ENCODE peak calls at places on chromosomes 1 and 21, in six cellular contexts. B is H1, H is body of pancreas, E is spleen, V is uterus, G is GM12891. J is an unnamed sample.

GRCh38 chr1:161145832-161146231 is 7.9 kb upstream of the UFC1 start:
- DNase-seq in E (peak), B (no peak), H (no peak), V (no peak), G (no peak), J (no peak)

GRCh38 chr1:25952851-25953401 is 44.9 kb downstream of the PAFAH2 start:
- DNase-seq in B (no peak), H (no peak), G (no peak), E (no peak), V (peak), J (no peak)

GRCh38 chr1:195019385-195019784 is 1588.9 kb downstream of the KCNT2 start:
- DNase-seq in B (no peak), G (no peak), V (no peak), E (no peak), H (no peak), J (no peak)

GRCh38 chr1:92411511-92411910 is 75.2 kb downstream of the GFI1 start:
- DNase-seq in V (no peak), G (no peak), H (no peak), B (no peak), E (no peak), J (peak)

GRCh38 chr1:112929979-112930378 is 26.0 kb downstream of the SLC16A1 start:
- DNase-seq in B (no peak), G (no peak), E (no peak), H (no peak), V (no peak), J (no peak)

GRCh38 chr1:31413405-31414005 is 492 bp downstream of the SERINC2 start:
- DNase-seq in B (no peak), G (no peak), V (peak), H (peak), E (peak), J (no peak)

GRCh38 chr1:24105368-24106160 is 6.4 kb downstream of the MYOM3 start:
- DNase-seq in H (no peak), B (no peak), E (peak), V (no peak), G (no peak), J (no peak)

GRCh38 chr1:155479205-155479604 is 83.4 kb downstream of the ASH1L start:
- DNase-seq in V (no peak), H (no peak), E (no peak), B (no peak), G (no peak), J (no peak)

GRCh38 chr1:60130703-60131102 is 57.1 kb upstream of the C1orf87 start:
- DNase-seq in G (no peak), E (no peak), V (no peak), H (no peak), B (no peak), J (no peak)

GRCh38 chr1:6030547-6031261 is 15.0 kb upstream of the KCNAB2 start:
- DNase-seq in E (no peak), B (no peak), V (no peak), G (no peak), H (no peak), J (no peak)

GRCh38 chr1:173328961-173329360 is 121.8 kb upstream of the TNFSF4 start:
- DNase-seq in V (no peak), G (no peak), H (no peak), E (no peak), B (no peak), J (no peak)

GRCh38 chr1:90925928-90926869 is 95.6 kb downstream of the ZNF644 start:
- DNase-seq in H (no peak), V (no peak), G (no peak), E (no peak), B (peak), J (no peak)

GRCh38 chr21:31295676-31296075 is 48.4 kb downstream of the TIAM1 start:
- DNase-seq in V (no peak), B (no peak), G (no peak), H (no peak), E (no peak), J (no peak)

GRCh38 chr21:15728046-15728445 is 1.7 kb upstream of the USP25 start:
- DNase-seq in B (no peak), G (no peak), E (no peak), H (no peak), V (no peak), J (no peak)

GRCh38 chr1:205689479-205689878 is 9.2 kb upstream of the SLC45A3 start:
- DNase-seq in B (no peak), E (peak), H (no peak), G (no peak), V (no peak), J (no peak)

GRCh38 chr1:174743654-174744561 is 255.8 kb upstream of the CACYBP start:
- DNase-seq in H (no peak), V (no peak), G (no peak), B (no peak), E (no peak), J (no peak)

GRCh38 chr1:29465755-29466154 is 229.4 kb downstream of the PTPRU start:
- DNase-seq in H (no peak), G (no peak), E (no peak), B (no peak), V (no peak), J (no peak)

GRCh38 chr1:210321552-210321951 is 7.2 kb upstream of the HHAT start:
- DNase-seq in E (no peak), G (no peak), H (no peak), V (no peak), B (no peak), J (no peak)

GRCh38 chr21:43361493-43362296 is 65.2 kb downstream of the SIK1 start:
- DNase-seq in B (no peak), E (peak), H (no peak), V (no peak), G (no peak), J (no peak)

GRCh38 chr1:74771913-74772515 is 39.1 kb downstream of the TYW3 start:
- DNase-seq in H (peak), E (no peak), G (no peak), V (no peak), B (no peak), J (peak)

GRCh38 chr21:44935533-44935927 is 4.3 kb upstream of the SLX9 start:
- DNase-seq in G (no peak), B (no peak), V (no peak), H (no peak), E (peak), J (no peak)

GRCh38 chr21:31731112-31731801 is 661 bp downstream of the SCAF4 start:
- DNase-seq in V (peak), G (peak), B (no peak), E (peak), H (peak), J (no peak)

GRCh38 chr1:155305881-155306391 is 2.7 kb upstream of the FDPS start:
- DNase-seq in H (peak), B (no peak), V (no peak), G (no peak), E (no peak), J (no peak)

GRCh38 chr1:86247553-86248279 is 91.1 kb upstream of the COL24A1 start:
- DNase-seq in G (no peak), E (no peak), B (no peak), V (no peak), H (no peak), J (no peak)

GRCh38 chr1:165355977-165356811 is at the start of gene LMX1A:
- DNase-seq in B (no peak), G (no peak), H (no peak), E (no peak), V (no peak), J (no peak)

GRCh38 chr1:192485692-192486436 is 89.7 kb upstream of the RGS1 start:
- DNase-seq in B (no peak), H (peak), G (no peak), E (no peak), V (peak), J (no peak)

GRCh38 chr1:193335797-193336428 is 149.5 kb upstream of the B3GALT2 start:
- DNase-seq in V (no peak), E (no peak), H (no peak), B (no peak), G (no peak), J (no peak)

GRCh38 chr1:230682274-230682673 is 31.6 kb downstream of the AGT start:
- DNase-seq in B (no peak), H (peak), E (no peak), V (no peak), G (no peak), J (no peak)

GRCh38 chr1:90730247-90731022 is 13.3 kb upstream of the BARHL2 start:
- DNase-seq in E (no peak), G (no peak), H (no peak), V (no peak), B (no peak), J (no peak)

GRCh38 chr1:39406533-39407478 is 84.6 kb upstream of the BMP8A start:
- DNase-seq in B (no peak), E (no peak), V (no peak), G (no peak), H (no peak), J (no peak)

GRCh38 chr1:227734546-227734857 is 600 bp downstream of the JMJD4 start:
- DNase-seq in H (no peak), E (no peak), G (no peak), V (no peak), B (no peak), J (no peak)

GRCh38 chr1:107196973-107197562 is 56.2 kb downstream of the NTNG1 start:
- DNase-seq in V (no peak), H (no peak), G (peak), B (no peak), E (no peak), J (no peak)

GRCh38 chr1:151523331-151523730 is 12.1 kb downstream of the CGN start:
- DNase-seq in H (no peak), B (no peak), E (no peak), V (no peak), G (no peak), J (no peak)
- TF ChIP-seq POLR2A in H (no peak), B (no peak), E (no peak), V (no peak), G (no peak), J (no peak)

DNA sequence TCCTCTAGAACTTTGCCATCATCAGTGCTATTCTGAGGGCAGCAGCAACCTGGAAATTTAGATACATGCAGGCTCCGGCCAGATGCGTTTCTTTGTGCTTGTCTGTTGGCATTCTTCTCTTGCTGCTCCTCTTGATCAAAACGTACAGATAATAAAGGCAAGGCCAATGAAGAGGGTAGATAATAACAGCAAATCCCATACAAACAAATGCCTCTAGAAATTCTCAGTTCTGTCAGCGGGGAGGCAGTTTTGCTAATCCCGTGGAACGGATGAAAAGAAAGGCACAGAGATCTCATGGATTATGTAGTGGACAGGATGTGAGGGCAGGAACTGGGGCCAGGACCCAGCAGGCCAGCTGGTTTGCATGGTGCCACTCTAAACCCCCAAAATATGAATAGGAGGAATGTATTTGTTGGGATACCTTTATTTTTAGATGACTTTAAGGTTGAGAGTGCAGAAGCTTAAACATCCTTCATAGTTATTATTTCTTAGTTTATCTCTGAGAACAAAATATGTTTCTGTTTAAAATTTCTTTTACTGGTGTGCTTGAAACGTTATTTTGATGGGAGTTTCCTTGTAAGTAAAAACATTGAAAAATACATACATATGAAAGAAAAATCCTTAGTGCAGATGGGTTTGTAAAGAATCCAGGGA is 1.5 kb downstream of the ITSN1 start:
- DNase-seq in H (no peak), G (no peak), B (no peak), V (no peak), E (no peak), J (no peak)
- TF ChIP-seq POLR2A in H (no peak), G (no peak), B (no peak), V (no peak), E (no peak), J (no peak)

GRCh38 chr1:19882111-19883071 is at the start of gene OTUD3:
- DNase-seq in V (peak), G (peak), E (peak), H (peak), B (peak), J (peak)
- TF ChIP-seq POLR2A in V (peak), G (peak), E (no peak), H (peak), B (peak), J (peak)

DNA sequence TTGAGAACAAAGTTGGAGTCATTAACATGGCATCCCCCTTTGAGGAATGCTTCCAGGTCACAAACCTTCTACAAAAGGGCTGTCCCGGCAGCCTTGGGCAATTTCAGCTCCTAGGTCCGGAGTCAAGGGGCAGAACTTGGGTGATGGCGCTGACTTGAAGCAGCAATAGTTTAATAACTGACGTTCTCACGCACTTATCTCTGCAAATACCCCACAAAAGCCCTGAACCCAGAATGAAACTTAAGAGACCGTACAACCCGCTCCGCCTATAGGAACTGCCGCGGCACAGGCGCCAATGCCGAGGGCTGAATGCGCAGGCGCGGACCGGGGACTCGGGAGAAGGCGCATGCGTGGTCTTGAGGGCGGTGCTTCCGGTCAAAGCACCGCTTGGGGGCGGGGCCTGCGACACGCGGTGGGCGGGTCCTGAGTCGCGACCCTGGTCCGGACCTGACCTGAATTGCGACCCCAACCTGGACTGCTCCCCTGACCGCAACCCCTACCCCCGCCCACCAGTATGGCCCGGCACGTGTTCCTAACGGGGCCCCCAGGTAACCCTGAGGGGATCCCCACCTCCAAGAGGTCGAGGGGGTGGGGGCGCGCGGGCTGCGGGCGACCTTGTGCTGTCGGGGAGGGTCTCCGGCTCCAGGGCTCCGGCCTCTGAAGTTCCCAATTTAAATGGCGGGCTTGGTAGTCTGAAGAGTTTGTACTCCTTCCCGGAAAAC is at the start of gene NTPCR:
- DNase-seq in H (peak), G (peak), E (peak), B (peak), V (peak), J (peak)
- TF ChIP-seq POLR2A in H (peak), G (peak), E (no peak), B (peak), V (peak), J (peak)

DNA sequence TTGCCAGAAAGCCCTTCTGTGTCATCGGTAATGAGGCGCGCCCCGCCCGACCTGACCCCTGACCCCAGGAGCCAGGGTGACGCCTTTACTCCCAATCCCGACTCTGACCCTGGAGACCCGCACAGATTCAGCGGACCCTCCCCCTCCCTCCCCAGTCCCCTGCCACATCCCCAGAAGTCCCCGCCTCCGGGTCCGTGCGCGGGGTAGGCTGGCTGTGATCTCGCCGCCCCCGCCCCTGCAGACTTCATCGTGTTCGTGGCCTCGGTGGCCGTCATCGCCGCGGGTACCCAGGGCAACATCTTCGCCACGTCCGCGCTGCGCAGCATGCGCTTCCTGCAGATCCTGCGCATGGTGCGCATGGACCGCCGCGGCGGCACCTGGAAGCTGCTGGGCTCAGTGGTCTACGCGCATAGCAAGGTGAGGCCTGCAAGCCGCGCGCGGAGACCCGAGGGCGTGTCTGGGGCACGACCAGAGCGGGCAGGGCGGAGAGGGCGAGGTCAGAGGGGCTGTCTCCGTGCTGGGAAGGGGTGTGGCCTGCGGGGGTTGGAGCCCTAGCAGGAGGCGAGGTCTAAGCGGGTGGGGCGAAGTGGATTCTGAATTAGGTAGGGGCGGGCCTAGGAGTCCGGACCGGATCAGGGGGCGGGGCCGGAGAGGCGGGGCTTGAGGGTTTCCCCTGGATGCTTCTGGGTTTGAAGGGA is 34.8 kb downstream of the KCNQ4 start:
- DNase-seq in B (peak), H (peak), G (peak), E (peak), V (peak), J (no peak)
- TF ChIP-seq POLR2A in B (no peak), H (no peak), G (no peak), E (no peak), V (no peak), J (no peak)

GRCh38 chr1:2277741-2278488 is 49.8 kb downstream of the SKI start:
- DNase-seq in V (no peak), G (no peak), B (no peak), H (no peak), E (no peak), J (no peak)
- TF ChIP-seq POLR2A in V (no peak), G (no peak), B (no peak), H (no peak), E (no peak), J (no peak)

DNA sequence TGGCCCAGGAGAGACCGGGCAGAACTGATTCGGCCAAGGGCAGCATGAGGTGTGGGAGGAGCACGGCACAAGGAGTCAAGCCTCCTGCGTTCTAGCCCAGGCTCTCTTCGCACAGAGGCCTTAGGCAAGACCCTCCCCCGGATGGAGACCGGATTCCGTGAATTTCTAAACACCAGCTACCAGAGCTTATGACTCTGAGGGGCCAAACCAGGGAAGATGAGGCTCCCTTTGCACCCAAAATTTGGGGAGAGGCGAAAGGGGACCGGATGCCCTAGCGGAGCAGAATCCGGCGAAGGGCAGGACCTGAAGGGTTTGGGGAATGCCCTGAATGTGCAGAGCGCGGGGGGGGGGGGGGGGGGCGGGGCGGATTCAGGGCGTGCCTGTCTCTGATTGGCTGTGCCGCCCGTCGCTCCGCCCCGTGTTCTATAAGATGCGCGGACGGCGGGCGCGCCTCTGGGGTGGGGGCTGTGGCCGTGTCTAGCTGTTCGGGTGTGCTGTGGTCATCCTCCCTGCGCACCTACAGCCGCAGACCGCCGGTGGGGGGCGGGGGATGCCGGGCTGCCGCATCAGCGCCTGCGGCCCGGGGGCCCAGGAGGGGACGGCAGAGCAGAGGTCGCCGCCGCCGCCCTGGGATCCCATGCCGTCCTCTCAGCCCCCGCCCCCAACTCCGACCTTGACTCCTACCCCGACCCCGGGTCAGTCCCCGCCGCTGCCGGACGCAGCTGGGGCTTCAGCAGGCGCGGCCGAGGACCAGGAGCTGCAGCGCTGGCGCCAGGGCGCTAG is at the start of gene TRNP1:
- DNase-seq in B (no peak), G (peak), V (peak), H (peak), E (peak), J (peak)
- TF ChIP-seq POLR2A in B (peak), G (no peak), V (peak), H (peak), E (no peak), J (peak)

J was measured in H54.